ENCODE peak calls at places on chromosomes 16 and 17, in four cellular contexts. S is K562, O is HepG2, K is GM12878. X is an unnamed sample.

GRCh38 chr17:15513859-15514446 is 46.5 kb upstream of the CDRT4 start:
- DNase-seq in S (no peak), O (no peak), K (no peak), X (no peak)

GRCh38 chr17:76492989-76493501 is 8.2 kb downstream of the RHBDF2 start:
- DNase-seq in O (no peak), K (peak), S (no peak), X (no peak)

GRCh38 chr16:75109732-75110243 is 6.8 kb downstream of the LDHD start:
- DNase-seq in O (no peak), K (no peak), S (no peak), X (no peak)

GRCh38 chr16:68961778-68962402 is 118.6 kb downstream of the TANGO6 start:
- DNase-seq in S (no peak), K (no peak), O (no peak), X (no peak)

GRCh38 chr17:15270628-15271381 is 5.7 kb upstream of the PMP22 start:
- DNase-seq in S (no peak), O (no peak), K (no peak), X (no peak)

GRCh38 chr16:79261461-79261860 is 339.1 kb downstream of the MAF start:
- DNase-seq in S (peak), O (peak), K (no peak), X (peak)

GRCh38 chr17:16872836-16873653 is 98.9 kb downstream of the TNFRSF13B start:
- DNase-seq in S (peak), K (no peak), O (no peak), X (peak)

GRCh38 chr16:1152651-1153259 is at the start of gene CACNA1H:
- DNase-seq in S (peak), K (no peak), O (no peak), X (no peak)

GRCh38 chr17:28228986-28229729 is 89.8 kb upstream of the TMEM97 start:
- DNase-seq in K (no peak), O (no peak), S (peak), X (no peak)

GRCh38 chr16:20899503-20900298 is 457 bp downstream of the DCUN1D3 start:
- DNase-seq in K (no peak), O (peak), S (peak), X (no peak)

GRCh38 chr17:14048169-14048568 is 21.1 kb upstream of the COX10 start:
- DNase-seq in S (no peak), O (no peak), K (no peak), X (peak)

GRCh38 chr16:14672403-14672971 is 21.6 kb downstream of the PLA2G10 start:
- DNase-seq in K (peak), S (peak), O (peak), X (no peak)

GRCh38 chr17:66964930-66965800 is 658 bp downstream of the CACNG4 start:
- DNase-seq in S (no peak), K (no peak), O (no peak), X (peak)

GRCh38 chr17:60141111-60142018 is 8.4 kb upstream of the CA4 start:
- DNase-seq in K (no peak), S (no peak), O (no peak), X (no peak)

GRCh38 chr17:66930933-66931332 is 33.6 kb upstream of the CACNG4 start:
- DNase-seq in S (peak), K (no peak), O (peak), X (no peak)

DNA sequence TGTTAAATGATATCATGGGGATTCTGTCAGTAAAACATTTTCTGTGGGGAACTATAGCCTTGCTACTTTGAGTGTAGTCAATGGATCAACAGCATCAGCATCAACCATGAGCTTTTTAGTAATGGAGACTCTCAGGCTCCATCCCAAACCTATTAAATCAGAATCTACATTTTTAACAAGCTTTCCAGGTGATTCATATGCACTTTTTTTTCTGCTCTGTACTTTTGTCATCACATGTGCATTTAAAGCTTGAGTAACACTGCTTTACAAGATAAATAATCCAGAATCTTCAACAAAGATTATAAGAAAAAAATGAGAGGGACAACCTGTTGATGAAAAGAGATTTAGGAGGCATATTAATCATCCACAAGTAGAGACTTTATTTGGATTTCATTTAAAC is 23.5 kb downstream of the NUP93 start:
- DNase-seq in O (no peak), K (no peak), S (no peak), X (no peak)
- TF ChIP-seq CHD4 in O (no peak), K (no peak), S (no peak), X (no peak)

DNA sequence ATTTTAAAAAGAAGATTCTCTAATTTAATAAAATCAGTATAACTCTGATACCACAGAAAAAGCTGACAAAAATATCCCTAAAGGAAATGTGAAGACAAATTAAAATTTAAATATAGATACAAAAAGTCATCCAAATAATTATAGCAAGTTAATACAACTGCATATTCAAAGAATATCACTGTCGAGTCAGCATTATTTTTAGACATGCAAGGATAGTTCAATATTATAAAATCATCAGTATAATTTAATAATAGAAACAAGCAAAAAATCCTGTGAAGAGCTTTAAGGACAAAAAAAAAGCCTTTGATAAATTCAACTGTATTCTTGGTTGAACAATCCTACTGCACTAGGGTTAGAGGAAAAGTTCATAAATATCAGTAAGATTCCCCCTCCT is 21.0 kb upstream of the CDYL2 start:
- DNase-seq in O (no peak), S (no peak), K (no peak), X (no peak)
- H3K27ac ChIP-seq in O (no peak), S (no peak), K (no peak), X (no peak)

GRCh38 chr16:58196898-58197313 is 1.0 kb downstream of the CSNK2A2 start:
- DNase-seq in K (no peak), S (peak), O (no peak), X (no peak)
- TF ChIP-seq CHD4 in K (no peak), S (no peak), O (no peak), X (no peak)

DNA sequence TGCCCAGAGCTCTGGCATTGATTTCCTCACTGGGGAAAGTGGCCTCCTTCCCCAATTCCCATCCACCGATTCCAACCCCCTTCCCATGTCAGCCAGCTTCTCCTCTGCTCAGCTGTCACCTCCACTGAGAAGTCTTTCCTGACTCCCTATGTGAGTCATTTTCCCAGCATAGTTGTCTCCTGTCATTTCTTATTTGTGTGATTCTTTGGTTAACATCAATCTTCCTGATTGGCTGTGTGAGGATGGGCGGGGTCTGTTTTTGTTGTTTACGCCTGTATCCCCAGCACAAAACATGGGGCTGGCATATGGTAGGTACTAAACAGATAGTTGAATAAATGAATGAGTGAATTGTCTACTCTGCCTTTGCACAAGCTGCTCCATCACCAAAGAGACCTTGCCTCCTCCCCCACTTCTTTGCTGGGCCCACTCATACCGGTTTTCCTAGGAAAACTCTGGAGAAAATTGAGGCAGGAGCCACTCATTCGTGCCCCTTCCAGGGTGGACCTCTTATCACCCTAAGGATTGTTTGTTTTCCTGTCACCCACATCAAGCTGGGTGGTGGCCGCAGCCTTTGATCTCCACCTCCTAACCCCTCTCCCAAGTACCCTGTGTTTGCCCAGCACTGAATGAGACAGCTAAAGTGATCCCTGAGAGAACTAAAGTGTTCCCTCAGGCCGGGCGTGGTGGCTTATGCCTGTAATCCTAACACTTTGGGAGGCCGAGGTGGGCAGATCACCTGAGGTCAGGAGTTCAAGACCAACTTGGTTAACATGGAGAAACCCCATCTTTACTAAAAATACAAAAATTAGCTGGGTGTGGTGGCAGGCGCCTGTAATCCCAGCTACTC is 1.2 kb upstream of the GRB7 start:
- DNase-seq in O (peak), S (peak), K (no peak), X (peak)
- H3K27ac ChIP-seq in O (peak), S (no peak), K (no peak), X (no peak)

GRCh38 chr16:12903325-12904040 is 2.1 kb downstream of the SHISA9 start:
- DNase-seq in K (no peak), S (no peak), O (no peak), X (no peak)

GRCh38 chr16:12902511-12903324 is 1.3 kb downstream of the SHISA9 start:
- DNase-seq in S (no peak), K (no peak), O (no peak), X (no peak)

GRCh38 chr16:12900599-12901203 is 697 bp upstream of the SHISA9 start:
- DNase-seq in K (no peak), S (no peak), O (no peak), X (no peak)

GRCh38 chr16:12901204-12901596 is 198 bp upstream of the SHISA9 start:
- DNase-seq in S (no peak), K (no peak), O (no peak), X (no peak)

DNA sequence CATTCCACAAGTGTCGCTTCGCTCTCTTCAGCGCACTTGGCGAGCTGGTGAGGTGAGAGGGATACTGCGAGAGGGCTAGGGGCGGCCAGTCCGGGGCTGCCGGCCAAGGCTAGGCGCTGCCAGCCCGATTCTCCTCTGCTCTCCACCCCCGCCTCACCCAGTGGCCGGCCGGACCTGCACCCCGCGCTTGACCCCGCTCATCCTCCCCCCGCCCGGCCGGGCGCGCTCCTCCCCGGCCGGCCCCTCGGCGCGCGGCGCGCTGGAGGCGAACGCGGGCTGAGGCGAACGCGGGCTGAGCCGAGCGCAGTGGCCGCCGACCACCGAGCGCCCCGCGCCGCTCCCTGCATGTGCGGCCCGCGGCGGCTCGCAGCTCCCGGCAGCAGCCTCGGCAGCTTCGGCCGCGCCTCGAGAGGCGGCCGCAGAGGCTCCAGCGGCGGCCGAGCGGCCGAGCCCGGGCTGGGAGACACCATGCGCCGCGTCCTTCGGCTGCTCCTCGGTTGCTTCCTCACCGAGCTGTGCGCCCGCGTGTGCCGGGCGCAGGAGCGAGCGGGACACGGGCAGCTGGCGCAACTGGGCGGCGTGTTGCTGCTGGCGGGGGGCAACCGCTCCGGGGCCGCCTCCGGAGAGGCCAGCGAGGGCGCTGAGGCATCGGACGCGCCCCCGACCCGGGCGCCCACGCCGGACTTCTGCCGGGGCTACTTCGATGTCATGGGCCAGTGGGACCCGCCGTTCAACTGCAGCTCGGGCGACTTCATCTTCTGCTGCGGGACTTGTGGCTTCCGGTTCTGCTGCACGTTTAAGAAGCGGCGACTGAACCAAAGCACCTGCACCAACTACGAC is at the start of gene SHISA9:
- DNase-seq in S (no peak), O (no peak), K (no peak), X (no peak)
- TF ChIP-seq CHD4 in S (no peak), O (no peak), K (no peak), X (no peak)

GRCh38 chr17:20092973-20093626 is 83.9 kb downstream of the SPECC1 start:
- DNase-seq in O (no peak), K (no peak), S (no peak), X (no peak)
- H3K27ac ChIP-seq in O (no peak), K (no peak), S (no peak), X (no peak)

DNA sequence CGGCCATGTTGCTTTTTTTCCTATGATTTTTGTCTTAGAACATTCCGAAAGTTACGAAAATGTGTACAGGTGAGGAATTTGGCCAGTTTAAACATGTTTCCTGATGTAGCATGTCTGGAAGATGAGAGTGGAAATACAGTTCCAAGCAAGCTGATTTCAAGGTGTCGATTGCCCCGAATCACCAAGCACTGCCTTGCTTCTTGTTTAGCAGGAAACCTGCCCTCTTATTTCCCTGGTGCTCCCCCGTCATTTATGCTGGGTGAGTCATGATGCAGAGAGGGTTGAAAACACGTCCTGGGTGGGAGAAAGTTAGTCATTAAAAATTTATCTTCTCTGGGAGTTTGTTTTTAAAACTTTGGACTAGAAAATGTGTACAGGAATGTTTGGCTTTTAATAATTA is 608.6 kb upstream of the EEF2KMT start:
- DNase-seq in K (no peak), O (no peak), S (no peak), X (no peak)
- TF ChIP-seq CHD4 in K (no peak), O (no peak), S (no peak), X (no peak)

DNA sequence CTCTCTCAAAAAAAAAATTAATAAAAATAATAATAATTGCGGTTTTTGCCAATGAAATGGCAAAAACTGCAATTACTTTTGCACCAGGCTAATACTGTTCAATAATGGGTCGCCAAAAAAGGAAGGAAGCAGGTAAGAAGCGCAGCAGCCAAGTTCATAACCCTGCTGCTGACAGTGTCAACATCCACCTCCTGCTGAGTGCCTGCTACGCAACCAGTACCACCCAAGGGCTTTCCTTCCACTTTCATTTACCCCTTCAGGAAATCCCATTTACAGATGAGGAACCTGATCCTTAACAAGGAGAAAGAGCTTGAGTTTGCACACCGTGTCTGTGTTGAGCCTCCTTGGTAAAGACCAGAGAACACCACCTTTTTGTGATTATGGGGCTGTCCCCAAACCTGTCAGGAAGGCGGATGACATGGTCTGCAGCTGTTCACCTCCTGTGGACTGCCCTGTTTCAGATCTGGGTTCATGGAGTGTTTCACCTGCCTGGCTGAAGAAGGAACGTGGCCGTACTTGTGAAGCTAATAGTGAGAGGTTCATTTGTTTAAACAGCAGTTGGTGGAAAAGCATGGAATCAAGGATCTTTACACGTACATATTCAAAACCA is 378.0 kb downstream of the SLC39A11 start:
- DNase-seq in S (no peak), K (no peak), O (no peak), X (no peak)
- H3K27ac ChIP-seq in S (no peak), K (no peak), O (no peak), X (peak)

GRCh38 chr17:50558955-50559614 is 1.4 kb upstream of the CACNA1G start:
- DNase-seq in S (no peak), K (no peak), O (no peak), X (no peak)

GRCh38 chr17:50560931-50561750 is 626 bp downstream of the CACNA1G start:
- DNase-seq in O (no peak), S (no peak), K (no peak), X (no peak)

GRCh38 chr17:50559674-50560184 is 786 bp upstream of the CACNA1G start:
- DNase-seq in O (no peak), S (peak), K (no peak), X (peak)

GRCh38 chr17:50561796-50562195 is 1.3 kb downstream of the CACNA1G start:
- DNase-seq in K (no peak), O (no peak), S (no peak), X (no peak)

DNA sequence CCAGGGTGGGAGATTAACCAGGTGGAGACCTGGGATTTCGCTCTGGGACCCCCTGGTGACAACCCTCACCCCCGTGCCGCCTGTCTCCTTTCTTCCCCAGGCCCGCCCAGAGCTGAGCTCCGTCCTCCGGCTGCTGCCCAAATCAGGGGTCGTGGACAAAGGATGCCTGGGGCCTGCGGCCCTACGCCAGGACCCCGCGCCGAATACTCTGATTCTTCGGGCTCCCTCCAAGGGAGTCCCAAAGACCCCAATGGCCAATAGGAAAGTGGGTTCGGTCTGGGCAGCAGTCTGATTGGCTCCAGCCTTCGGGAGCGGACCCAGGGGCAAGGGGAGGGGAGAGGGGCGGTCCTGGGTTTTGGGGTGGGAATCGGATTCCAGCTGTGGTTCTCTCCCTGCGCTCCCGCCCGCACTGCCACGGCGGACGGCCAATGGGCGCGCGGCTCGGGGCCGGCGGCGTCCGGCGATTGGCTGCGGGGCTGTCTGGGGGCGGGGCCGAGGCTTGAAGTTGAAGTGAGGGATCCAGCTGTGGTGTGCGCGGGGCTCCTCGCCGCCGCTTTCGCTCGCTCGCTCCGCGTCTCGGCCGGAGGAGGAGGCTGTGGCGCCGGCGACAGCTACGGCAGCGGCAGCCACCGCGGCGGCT is at the start of gene CACNA1G:
- DNase-seq in S (peak), O (peak), K (no peak), X (peak)
- TF ChIP-seq CHD4 in S (no peak), O (no peak), K (no peak), X (no peak)

DNA sequence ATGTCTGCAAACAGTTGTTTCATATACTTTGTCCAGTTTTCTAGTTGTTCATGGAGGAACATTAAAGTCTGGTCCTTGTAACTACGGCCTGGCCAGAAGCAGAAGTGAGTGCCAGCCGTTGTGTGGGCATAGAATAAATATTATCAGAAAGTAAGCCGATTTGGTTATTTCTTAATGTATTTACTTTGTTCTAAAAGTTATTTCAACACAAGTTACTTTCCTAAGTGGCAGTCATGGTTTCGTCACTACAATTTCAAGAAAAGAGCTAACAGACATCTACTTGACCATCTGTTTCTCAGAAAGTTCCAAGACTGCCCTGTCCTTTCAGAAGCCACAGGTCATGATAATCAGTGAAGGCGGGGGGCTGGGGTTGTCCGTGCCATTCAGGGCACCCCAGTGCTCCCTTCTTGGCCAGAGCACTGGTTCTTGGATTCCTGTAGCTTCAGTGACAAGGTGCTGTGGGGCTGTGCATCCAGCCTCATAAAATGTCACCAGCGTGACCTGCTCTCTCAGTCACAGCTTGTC is 14.9 kb upstream of the FASN start:
- DNase-seq in S (no peak), O (no peak), K (no peak), X (no peak)
- H3K27ac ChIP-seq in S (no peak), O (peak), K (no peak), X (no peak)